ENCODE peak calls at places on chromosome 5, in four cellular contexts. One of them, this sample, is unnamed. For H3K4me1, the result is how much of the 10 kb centered on the place peaks cover.

GRCh38 chr5:14590949-14591348 is 9.4 kb downstream of the OTULINL start:
- DNase-seq in IMR-90: no peak
- DNase-seq in A549: no peak
- DNase-seq in OCI-LY7: no peak
- DNase-seq in this sample: no peak

GRCh38 chr5:14281746-14282181 is 138.6 kb downstream of the TRIO start:
- DNase-seq in OCI-LY7: no peak
- DNase-seq in IMR-90: no peak
- DNase-seq in A549: no peak
- DNase-seq in this sample: no peak

GRCh38 chr5:174553556-174553955 is 170.8 kb upstream of the MSX2 start:
- DNase-seq in A549: no peak
- DNase-seq in OCI-LY7: no peak
- DNase-seq in IMR-90: no peak
- DNase-seq in this sample: no peak

GRCh38 chr5:53089481-53089976 is 20.0 kb downstream of the MOCS2 start:
- DNase-seq in OCI-LY7: no peak
- DNase-seq in IMR-90: peak
- DNase-seq in A549: no peak
- DNase-seq in this sample: peak

GRCh38 chr5:75199946-75200345 is 36.7 kb downstream of the ANKRD31 start:
- DNase-seq in IMR-90: no peak
- DNase-seq in A549: no peak
- DNase-seq in OCI-LY7: no peak
- DNase-seq in this sample: no peak

GRCh38 chr5:60959156-60959555 is 14.2 kb downstream of the NDUFAF2 start:
- DNase-seq in IMR-90: peak
- DNase-seq in OCI-LY7: peak
- DNase-seq in A549: peak
- DNase-seq in this sample: peak

GRCh38 chr5:179679014-179679674 is 1.7 kb downstream of the CBY3 start:
- DNase-seq in A549: no peak
- DNase-seq in OCI-LY7: peak
- DNase-seq in IMR-90: peak
- DNase-seq in this sample: no peak

GRCh38 chr5:133440467-133441115 is 171.8 kb downstream of the FSTL4 start:
- DNase-seq in IMR-90: no peak
- DNase-seq in A549: no peak
- DNase-seq in OCI-LY7: no peak
- DNase-seq in this sample: no peak

GRCh38 chr5:122192883-122193496 is 63.6 kb downstream of the ZNF474 start:
- DNase-seq in A549: peak
- DNase-seq in OCI-LY7: peak
- DNase-seq in IMR-90: peak
- DNase-seq in this sample: peak

GRCh38 chr5:38023799-38024198 is 184.0 kb upstream of the GDNF start:
- DNase-seq in A549: no peak
- DNase-seq in IMR-90: no peak
- DNase-seq in OCI-LY7: no peak
- DNase-seq in this sample: no peak

GRCh38 chr5:61139094-61139873 is 23.0 kb downstream of the SMIM15 start:
- DNase-seq in OCI-LY7: no peak
- DNase-seq in A549: peak
- DNase-seq in IMR-90: no peak
- DNase-seq in this sample: peak

GRCh38 chr5:57207681-57208080 is 33.8 kb downstream of the GPBP1 start:
- DNase-seq in A549: no peak
- DNase-seq in IMR-90: no peak
- DNase-seq in OCI-LY7: no peak
- DNase-seq in this sample: no peak

DNA sequence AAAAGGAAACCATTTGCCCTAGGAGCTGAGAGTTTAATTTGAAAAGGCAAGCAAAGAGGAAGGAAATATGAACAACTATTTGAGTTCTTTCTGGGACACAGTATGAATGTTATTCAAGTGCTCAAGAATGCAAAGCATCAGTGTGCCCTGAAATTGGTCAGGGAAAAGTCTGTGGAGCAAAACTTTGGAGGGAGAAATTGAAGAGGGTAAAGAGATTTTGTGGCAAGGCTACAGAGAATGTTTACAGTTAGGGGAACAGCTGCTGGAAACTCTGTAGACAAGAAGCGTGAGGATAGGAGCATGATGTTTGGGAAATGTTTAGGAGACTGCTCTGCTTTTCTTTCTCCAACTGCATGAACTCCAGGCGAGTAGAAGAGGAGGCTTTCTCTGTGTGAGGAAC is 75.5 kb upstream of the IL7R start:
- DNase-seq in OCI-LY7: no peak
- DNase-seq in A549: no peak
- DNase-seq in IMR-90: peak
- DNase-seq in this sample: no peak
- H3K4me2 ChIP-seq in OCI-LY7: peak
- H3K4me2 ChIP-seq in A549: no peak
- H3K4me2 ChIP-seq in IMR-90: peak
- H3K4me2 ChIP-seq in this sample: no peak

DNA sequence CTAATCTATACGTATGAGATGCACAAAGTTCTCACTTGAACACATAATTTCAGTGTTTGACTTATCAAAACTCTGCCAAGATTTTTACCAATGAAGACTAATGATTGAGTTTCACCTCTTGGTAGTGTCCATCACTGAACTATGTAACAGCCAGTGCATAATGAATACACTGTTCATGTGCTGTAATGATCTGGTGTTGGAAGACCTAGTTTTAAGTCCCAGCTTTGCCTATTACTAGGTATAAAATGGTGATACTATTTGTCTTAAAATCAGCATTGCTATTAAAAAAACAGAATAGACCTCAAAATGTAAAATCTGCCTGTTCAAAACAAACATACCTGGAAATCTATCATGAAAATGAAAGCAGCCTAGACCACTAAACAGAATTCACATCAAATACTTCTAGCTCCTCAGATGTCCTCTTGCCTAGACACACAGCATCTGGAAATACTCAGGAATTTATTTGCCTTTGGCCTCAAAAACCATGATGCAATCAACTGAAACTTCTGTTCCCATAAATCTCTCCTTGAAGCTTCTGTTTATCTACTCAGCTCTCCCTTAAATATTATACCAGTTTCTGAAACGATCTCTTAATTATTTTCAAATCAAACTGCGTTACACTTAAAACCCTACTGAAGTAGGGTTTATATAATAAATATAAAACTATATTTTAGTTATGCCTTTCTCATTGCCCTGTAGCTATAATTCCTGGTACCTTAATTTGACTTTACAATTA is 38.1 kb downstream of the MRPS27 start:
- DNase-seq in OCI-LY7: no peak
- DNase-seq in IMR-90: peak
- DNase-seq in A549: peak
- DNase-seq in this sample: no peak
- H3K27ac ChIP-seq in OCI-LY7: no peak
- H3K27ac ChIP-seq in IMR-90: peak
- H3K27ac ChIP-seq in A549: peak
- H3K27ac ChIP-seq in this sample: peak

DNA sequence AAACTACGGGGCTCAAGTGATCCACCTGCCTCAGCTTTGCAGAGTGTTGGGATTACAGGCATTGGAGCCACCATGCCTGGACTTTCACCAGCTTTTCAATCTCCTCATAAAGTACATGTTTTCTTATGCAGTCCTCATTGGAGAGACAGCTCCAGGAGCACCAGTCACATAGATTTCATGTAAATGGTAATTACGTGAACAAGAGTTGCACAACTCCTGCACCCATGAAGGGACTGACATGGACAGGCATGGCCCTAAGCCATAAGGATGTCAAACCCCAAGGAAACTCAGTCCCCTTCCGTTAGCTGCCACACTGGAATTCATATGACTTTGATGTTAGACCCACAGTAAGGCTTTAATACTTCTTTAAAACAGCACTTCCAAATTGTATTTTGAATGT is 7.6 kb upstream of the ADGRV1 start:
- DNase-seq in OCI-LY7: no peak
- DNase-seq in A549: no peak
- DNase-seq in IMR-90: no peak
- DNase-seq in this sample: no peak
- H3K4me1 ChIP-seq in OCI-LY7: under half
- H3K4me1 ChIP-seq in A549: under half
- H3K4me1 ChIP-seq in IMR-90: under half
- H3K4me1 ChIP-seq in this sample: under half

DNA sequence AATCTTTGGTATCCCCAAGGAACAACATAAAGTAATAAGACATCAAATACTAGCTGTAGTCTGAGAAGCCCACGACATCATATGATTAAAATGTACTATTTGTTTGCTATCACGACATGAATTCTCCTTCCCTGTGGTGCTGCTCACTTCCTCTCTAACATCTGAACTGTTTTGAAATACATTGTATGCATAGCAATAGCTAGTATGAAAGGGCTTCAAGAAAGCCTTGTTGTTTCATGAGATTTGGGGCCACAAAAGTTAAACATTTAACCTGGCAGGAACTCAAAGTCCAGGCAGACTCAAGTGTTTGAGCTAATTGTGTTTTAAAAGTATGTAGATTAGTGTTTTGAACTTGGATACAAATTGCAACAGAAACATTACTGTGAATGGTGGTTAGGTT is 237.4 kb upstream of the PTGER4 start:
- DNase-seq in OCI-LY7: no peak
- DNase-seq in IMR-90: peak
- DNase-seq in A549: no peak
- DNase-seq in this sample: no peak
- H3K4me2 ChIP-seq in OCI-LY7: no peak
- H3K4me2 ChIP-seq in IMR-90: no peak
- H3K4me2 ChIP-seq in A549: no peak
- H3K4me2 ChIP-seq in this sample: no peak

DNA sequence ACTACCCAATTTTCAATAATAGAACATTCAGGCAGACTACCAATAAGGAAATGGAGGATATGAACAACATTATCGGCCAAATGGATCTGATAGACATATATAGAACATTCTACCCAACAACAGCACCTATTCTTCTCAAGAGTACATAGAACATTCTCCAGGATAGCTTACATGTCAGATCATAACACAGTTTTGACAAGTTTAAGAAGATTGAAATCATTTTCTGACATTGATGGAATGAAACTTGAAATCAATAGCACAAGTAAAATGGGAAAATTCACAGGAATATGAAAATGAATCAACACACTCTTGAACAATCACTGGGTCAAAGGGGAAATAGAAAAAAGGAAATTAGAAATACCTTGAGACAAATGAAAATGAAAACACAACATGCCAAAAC is 94.6 kb upstream of the MEGF10 start:
- DNase-seq in IMR-90: no peak
- DNase-seq in A549: no peak
- DNase-seq in OCI-LY7: no peak
- DNase-seq in this sample: no peak
- H3K27ac ChIP-seq in IMR-90: no peak
- H3K27ac ChIP-seq in A549: no peak
- H3K27ac ChIP-seq in OCI-LY7: no peak
- H3K27ac ChIP-seq in this sample: no peak

DNA sequence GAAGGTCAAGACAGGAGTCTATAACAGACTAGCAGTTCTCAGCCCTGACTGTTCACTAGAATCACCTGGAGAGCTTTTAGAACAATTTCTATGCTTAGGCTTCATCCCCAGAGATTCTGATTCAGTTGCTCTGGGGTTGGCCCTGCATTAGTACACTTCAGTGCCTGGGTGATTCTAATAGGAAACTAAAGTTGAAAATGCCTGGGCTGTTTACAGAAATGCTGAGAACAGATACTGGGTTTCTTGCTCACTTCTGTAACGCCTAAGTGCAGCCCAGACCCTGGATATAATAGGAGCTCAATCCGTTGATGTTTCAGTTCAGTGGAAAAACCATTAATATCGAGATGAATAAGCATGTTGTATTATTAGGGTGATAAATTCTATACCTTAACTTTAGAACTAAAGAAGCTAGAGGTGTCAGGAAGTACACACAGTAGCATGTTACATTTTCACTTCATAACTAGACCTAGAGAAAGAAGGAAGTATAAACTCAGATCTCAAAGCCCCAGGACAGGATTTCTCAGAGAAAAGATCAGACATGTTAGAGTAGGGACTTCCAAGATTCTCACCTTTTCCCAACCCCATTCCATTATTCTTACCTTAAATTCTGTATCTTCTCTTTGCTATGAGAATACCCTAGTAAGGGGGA is 20.4 kb downstream of the HAVCR2 start:
- DNase-seq in A549: no peak
- DNase-seq in OCI-LY7: no peak
- DNase-seq in IMR-90: no peak
- DNase-seq in this sample: no peak
- H3K4me1 ChIP-seq in A549: under half
- H3K4me1 ChIP-seq in OCI-LY7: under half
- H3K4me1 ChIP-seq in IMR-90: under half
- H3K4me1 ChIP-seq in this sample: under half